ENCODE peak calls at places on chromosomes 11 and 22, in five cellular contexts. E is CD8-positive, alpha-beta memory T cell; A is stimulated activated CD4-positive, alpha-beta T cell treated with anti-CD3 and anti-CD28 coated beads, Interleukin-4, amount 100 ng/mL, for 48 hours; I is NAMALWA; G is cerebellum. W is an unnamed sample.

GRCh38 chr11:121105063-121105480 is 4.0 kb downstream of the TECTA start:
- DNase-seq in E (no peak), A (no peak), I (no peak), G (no peak), W (no peak)

GRCh38 chr11:103436131-103436770 is 327.0 kb downstream of the DYNC2H1 start:
- DNase-seq in E (no peak), A (no peak), I (no peak), G (no peak), W (no peak)

GRCh38 chr22:40238425-40239344 is 61.0 kb downstream of the TNRC6B start:
- DNase-seq in E (no peak), A (no peak), I (no peak), G (no peak), W (no peak)

GRCh38 chr11:41943671-41944070 is 484.2 kb upstream of the LRRC4C start:
- DNase-seq in E (no peak), A (no peak), I (no peak), G (no peak), W (no peak)

GRCh38 chr22:50104149-50104548 is 14.3 kb downstream of the MOV10L1 start:
- DNase-seq in E (no peak), A (no peak), I (no peak), G (no peak), W (peak)

GRCh38 chr11:65468874-65469333 is 29.9 kb upstream of the MALAT1 start:
- DNase-seq in E (peak), A (no peak), I (peak), G (no peak), W (peak)

GRCh38 chr11:86486261-86487030 is 111.8 kb downstream of the CCDC81 start:
- DNase-seq in E (peak), A (no peak), I (no peak), G (peak), W (peak)

GRCh38 chr11:65498042-65498726 is 661 bp upstream of the MALAT1 start:
- DNase-seq in E (peak), A (no peak), I (peak), G (no peak), W (peak)

GRCh38 chr11:67252831-67253239 is 13.4 kb upstream of the GRK2 start:
- DNase-seq in E (no peak), A (no peak), I (peak), G (no peak), W (peak)

GRCh38 chr11:43833657-43834073 is 47.0 kb upstream of the ALKBH3 start:
- DNase-seq in E (no peak), A (no peak), I (no peak), G (peak), W (no peak)

GRCh38 chr22:45007247-45007945 is 2.4 kb downstream of the PHF21B start:
- DNase-seq in E (no peak), A (no peak), I (no peak), G (peak), W (no peak)